ENCODE peak calls at places on chromosomes 3 and 15, in seven cellular contexts. A, I, R, Z, T, L and N are unnamed samples.

GRCh38 chr3:57755368-57756021 is 614 bp upstream of the SLMAP start:
- DNase-seq in A (peak; percentile 31), I (no peak), R (peak; percentile 68), Z (peak; percentile 76), T (peak; percentile 60), L (no peak), N (peak; percentile 33)

GRCh38 chr15:63502843-63503738 is 1.3 kb upstream of the USP3 start:
- DNase-seq in A (peak; percentile 99), I (peak; percentile 96), R (peak; percentile 83), Z (peak; percentile 69), T (peak; percentile 80), L (peak; percentile 63), N (peak; percentile 92)

GRCh38 chr15:73851679-73852078 is 21.7 kb upstream of the TBC1D21 start:
- DNase-seq in A (peak; percentile 31), I (no peak), R (peak; percentile 22), Z (peak; percentile 91), T (peak; percentile 74), L (peak; percentile 65), N (peak; percentile 3)

GRCh38 chr3:178381555-178381954 is 154.7 kb upstream of the KCNMB2 start:
- DNase-seq in A (no peak), I (no peak), R (no peak), Z (no peak), T (no peak), L (no peak), N (no peak)

GRCh38 chr3:135966875-135967274 is 1.3 kb downstream of the PPP2R3A start:
- DNase-seq in A (no peak), I (no peak), R (no peak), Z (no peak), T (peak; percentile 13), L (no peak), N (no peak)

GRCh38 chr15:73922186-73923151 is 3.8 kb upstream of the LOXL1 start:
- DNase-seq in A (no peak), I (no peak), R (no peak), Z (peak; percentile 85), T (peak; percentile 85), L (peak; percentile 50), N (no peak)

GRCh38 chr15:25022233-25022632 is 67.4 kb downstream of the SNRPN start:
- DNase-seq in A (no peak), I (no peak), R (no peak), Z (no peak), T (peak; percentile 62), L (peak; percentile 33), N (no peak)

GRCh38 chr3:72888546-72889309 is 882 bp downstream of the GXYLT2 start:
- DNase-seq in A (peak; percentile 42), I (no peak), R (no peak), Z (peak; percentile 93), T (peak; percentile 56), L (no peak), N (no peak)

GRCh38 chr15:80999623-81000036 is 1.1 kb upstream of the TLNRD1 start:
- DNase-seq in A (peak; percentile 50), I (no peak), R (peak; percentile 63), Z (no peak), T (no peak), L (no peak), N (peak; percentile 87)

GRCh38 chr3:170621256-170621655 is 35.4 kb upstream of the SLC7A14 start:
- DNase-seq in A (no peak), I (no peak), R (no peak), Z (no peak), T (no peak), L (no peak), N (no peak)

GRCh38 chr3:78070188-78070587 is 1030.3 kb downstream of the ROBO2 start:
- DNase-seq in A (no peak), I (no peak), R (no peak), Z (no peak), T (no peak), L (no peak), N (no peak)

DNA sequence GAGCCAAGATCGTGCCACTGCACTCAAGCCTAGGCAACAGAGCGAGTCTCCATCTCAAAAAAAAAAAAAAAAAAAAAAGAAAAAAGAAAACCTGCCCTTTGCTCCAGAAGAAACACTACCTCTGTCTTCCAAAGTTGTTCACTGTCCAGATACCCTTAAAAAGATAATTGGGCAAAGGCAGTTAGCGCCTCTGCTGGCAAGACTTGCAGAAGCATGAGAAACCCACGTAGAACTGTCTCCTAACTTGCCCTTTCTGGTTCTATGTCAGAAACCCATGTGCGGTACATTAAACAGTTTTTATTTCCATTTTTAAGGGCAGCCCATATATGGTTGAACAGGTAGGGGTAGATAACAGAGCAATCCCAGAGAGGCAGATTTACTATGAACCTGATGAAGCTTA is 1026.4 kb downstream of the ROBO2 start:
- DNase-seq in A (no peak), I (no peak), R (no peak), Z (no peak), T (no peak), L (no peak), N (no peak)
- TF ChIP-seq CTCF in A (no peak), I (no peak), R (no peak), Z (peak; percentile 36), T (no peak), L (no peak), N (peak; percentile 1)

GRCh38 chr3:128431803-128432300 is 34.8 kb downstream of the DNAJB8 start:
- DNase-seq in A (no peak), I (no peak), R (no peak), Z (no peak), T (no peak), L (no peak), N (no peak)
- H3K4me3 ChIP-seq in A (no peak overlapping the region), I (no peak overlapping the region), R (no peak overlapping the region), Z (peak overlapping the region; percentile 68), T (no peak overlapping the region), L (no peak overlapping the region), N (no peak overlapping the region)

DNA sequence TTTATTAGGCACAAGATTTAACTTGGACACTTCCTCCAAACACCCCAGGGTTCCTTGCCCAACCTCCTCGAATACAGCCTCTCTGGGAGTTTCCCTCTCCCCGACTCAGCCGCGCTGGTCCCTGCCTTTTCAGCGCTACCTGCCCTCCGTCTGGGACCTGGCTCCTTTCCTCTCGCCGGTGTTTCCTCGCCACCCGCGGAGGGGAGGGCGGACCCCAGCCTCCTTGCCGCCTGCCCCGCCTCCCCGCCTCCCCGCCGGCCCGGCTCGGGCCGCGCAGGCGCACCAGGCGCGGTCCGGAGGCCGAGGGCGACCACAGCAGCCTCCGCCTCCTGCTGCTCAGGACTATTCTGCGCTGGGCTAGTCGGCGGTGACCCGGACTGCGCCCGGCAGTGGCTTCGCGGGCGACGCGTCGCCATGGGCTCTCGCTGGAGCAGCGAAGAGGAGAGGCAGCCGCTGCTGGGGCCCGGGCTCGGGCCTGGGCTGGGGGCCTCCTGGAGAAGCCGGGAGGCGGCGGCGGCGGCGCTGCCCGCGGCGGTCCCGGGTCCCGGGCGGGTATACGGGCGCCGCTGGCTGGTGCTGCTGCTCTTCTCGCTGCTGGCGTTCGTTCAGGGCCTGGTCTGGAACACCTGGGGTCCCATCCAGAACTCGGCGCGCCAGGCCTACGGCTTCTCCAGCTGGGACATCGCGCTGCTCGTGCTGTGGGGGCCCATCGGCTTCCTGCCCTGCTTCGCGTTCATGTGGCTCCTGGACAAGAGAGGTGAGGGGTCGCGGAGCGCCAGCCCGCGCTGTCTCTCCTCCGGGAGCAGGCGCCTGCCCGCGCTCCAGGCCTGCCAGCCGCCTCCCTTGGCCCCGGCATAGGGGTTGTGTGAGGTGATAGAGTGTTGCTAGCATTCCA is at the start of gene SLC49A4:
- DNase-seq in A (peak; percentile 66), I (peak; percentile 73), R (peak; percentile 46), Z (peak; percentile 94), T (peak; percentile 59), L (peak; percentile 34), N (no peak)
- TF ChIP-seq CTCF in A (no peak), I (no peak), R (no peak), Z (no peak), T (no peak), L (no peak), N (no peak)

GRCh38 chr3:42502429-42503250 is at the start of gene VIPR1:
- DNase-seq in A (peak; percentile 52), I (peak; percentile 87), R (peak; percentile 73), Z (peak; percentile 94), T (no peak), L (no peak), N (peak; percentile 18)

GRCh38 chr3:42503957-42504333 is 1.5 kb downstream of the VIPR1 start:
- DNase-seq in A (no peak), I (no peak), R (no peak), Z (no peak), T (no peak), L (no peak), N (no peak)

GRCh38 chr3:42501681-42502428 is 588 bp upstream of the VIPR1 start:
- DNase-seq in A (peak; percentile 25), I (peak; percentile 58), R (no peak), Z (peak; percentile 67), T (peak; percentile 20), L (no peak), N (no peak)

GRCh38 chr3:42504334-42505202 is 2.1 kb downstream of the VIPR1 start:
- DNase-seq in A (no peak), I (no peak), R (no peak), Z (no peak), T (no peak), L (no peak), N (no peak)

DNA sequence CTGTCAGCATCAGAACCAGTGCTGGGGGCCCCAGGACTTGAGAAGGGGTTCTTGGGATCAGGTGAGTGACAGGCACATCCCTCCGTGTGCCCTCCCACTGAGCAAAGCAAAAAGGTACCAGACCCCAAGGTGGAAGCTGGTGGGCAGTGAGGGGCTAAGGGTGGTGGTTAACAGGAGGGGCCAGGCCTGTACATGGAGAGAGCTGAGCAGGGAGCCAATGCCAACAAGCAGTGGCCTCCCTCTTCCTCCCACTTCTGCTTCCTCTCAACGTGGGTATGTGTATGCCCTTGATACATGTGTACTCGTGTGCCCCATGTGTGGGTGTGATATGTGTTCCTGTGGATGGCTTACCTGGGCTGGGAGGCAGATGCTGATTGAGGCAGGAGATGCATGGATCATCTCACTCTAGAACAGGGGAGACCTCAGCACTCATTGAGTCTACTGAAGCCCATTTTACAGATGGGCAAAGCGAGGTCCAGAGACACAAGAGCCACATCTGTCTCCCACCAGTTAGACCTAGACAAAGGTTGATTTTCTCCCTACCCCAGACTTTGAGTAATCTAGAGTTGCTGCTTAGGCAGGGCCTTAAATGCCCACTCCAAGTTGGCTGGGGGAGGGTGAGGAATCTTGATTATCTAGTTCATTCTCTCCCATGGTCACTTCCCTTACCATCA is 945 bp downstream of the VIPR1 start:
- DNase-seq in A (no peak), I (no peak), R (no peak), Z (no peak), T (no peak), L (no peak), N (no peak)
- H3K4me3 ChIP-seq in A (no peak overlapping the region), I (peak overlapping the region; percentile 74), R (peak overlapping the region; percentile 52), Z (peak overlapping the region; percentile 74), T (no peak overlapping the region), L (no peak overlapping the region), N (no peak overlapping the region)

DNA sequence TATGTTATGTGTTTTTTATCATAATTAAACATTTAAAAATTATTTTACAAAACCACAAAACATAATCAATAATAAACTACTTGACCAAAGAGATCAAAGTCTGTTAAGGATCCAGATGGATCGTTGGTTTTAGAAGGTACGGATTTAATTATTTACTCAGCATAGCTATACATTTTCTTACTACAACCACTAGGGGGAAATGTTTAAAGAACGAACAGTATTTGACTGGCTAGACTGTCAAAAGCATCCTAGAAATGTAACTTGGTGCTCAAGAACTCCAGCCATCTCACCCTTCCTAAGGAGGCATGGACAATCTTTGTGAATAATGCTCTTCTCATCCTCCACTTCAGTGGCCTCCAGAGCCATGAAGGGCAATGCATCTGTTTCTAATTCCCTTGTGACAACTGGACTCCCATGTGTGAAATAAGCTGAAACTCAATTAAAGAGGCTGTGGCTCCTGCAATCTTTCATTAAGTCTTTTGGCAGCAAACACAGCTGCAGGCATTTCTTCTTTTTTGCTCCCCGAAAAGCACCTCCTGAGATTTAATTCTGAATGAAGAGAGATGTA is 94.7 kb upstream of the TUSC7 start:
- DNase-seq in A (no peak), I (no peak), R (no peak), Z (peak; percentile 29), T (no peak), L (no peak), N (no peak)
- TF ChIP-seq CTCF in A (no peak), I (no peak), R (no peak), Z (peak; percentile 64), T (no peak), L (peak; percentile 22), N (peak; percentile 27)

GRCh38 chr3:27971600-27971999 is 249.5 kb upstream of the EOMES start:
- DNase-seq in A (no peak), I (no peak), R (no peak), Z (peak; percentile 19), T (no peak), L (no peak), N (no peak)
- H3K4me3 ChIP-seq in A (no peak overlapping the region), I (no peak overlapping the region), R (no peak overlapping the region), Z (no peak overlapping the region), T (no peak overlapping the region), L (no peak overlapping the region), N (no peak overlapping the region)